ENCODE peak calls at places on chromosomes 6 and 20, in four cellular contexts. Y is HCT116, J is GM23338, M is MM.1S. K is an unnamed sample. For H3K4me1, the result is how much of the 10 kb centered on the place peaks cover.

GRCh38 chr20:31260326-31260932 is 3.0 kb downstream of the DEFB115 start:
- DNase-seq in Y (peak), J (peak), M (peak), K (no peak)

GRCh38 chr6:111534366-111534765 is 51.3 kb upstream of the REV3L start:
- DNase-seq in Y (no peak), J (no peak), M (no peak), K (peak)

GRCh38 chr6:124200661-124201060 is 397.0 kb downstream of the NKAIN2 start:
- DNase-seq in Y (no peak), M (no peak), J (no peak), K (no peak)

GRCh38 chr6:52155791-52156576 is 30.2 kb upstream of the IL17A start:
- DNase-seq in J (peak), Y (no peak), M (peak), K (no peak)

GRCh38 chr20:2515203-2515602 is 6.5 kb upstream of the ZNF343 start:
- DNase-seq in M (no peak), Y (no peak), J (no peak), K (no peak)

GRCh38 chr6:105545947-105546710 is 143.2 kb upstream of the PREP start:
- DNase-seq in Y (no peak), M (no peak), J (no peak), K (no peak)

GRCh38 chr20:62959998-62960436 is 7.5 kb downstream of the SLC17A9 start:
- DNase-seq in Y (no peak), J (no peak), M (no peak), K (no peak)

GRCh38 chr6:91081452-91082067 is 494.7 kb upstream of the MAP3K7 start:
- DNase-seq in M (peak), J (peak), Y (peak), K (no peak)

GRCh38 chr20:14498809-14499208 is 161.4 kb upstream of the FLRT3 start:
- DNase-seq in Y (no peak), J (peak), M (no peak), K (no peak)

GRCh38 chr20:3239026-3239866 is at the start of gene SLC4A11:
- DNase-seq in Y (peak), J (peak), M (peak), K (peak)

GRCh38 chr6:37663016-37663810 is 34.5 kb downstream of the MDGA1 start:
- DNase-seq in M (no peak), J (no peak), Y (no peak), K (no peak)

GRCh38 chr20:53900380-53900999 is 169.9 kb downstream of the BCAS1 start:
- DNase-seq in Y (no peak), J (no peak), M (no peak), K (no peak)

GRCh38 chr6:7541175-7542064 is at the start of gene DSP:
- DNase-seq in Y (peak), M (peak), J (peak), K (peak)

GRCh38 chr6:99521557-99522286 is 6.5 kb upstream of the USP45 start:
- DNase-seq in J (peak), M (no peak), Y (no peak), K (no peak)

GRCh38 chr20:45037050-45037449 is 63.9 kb downstream of the KCNS1 start:
- DNase-seq in M (no peak), J (no peak), Y (no peak), K (no peak)

GRCh38 chr6:36735110-36735971 is 37.7 kb downstream of the RAB44 start:
- DNase-seq in J (peak), Y (no peak), M (no peak), K (peak)

GRCh38 chr20:63461364-63461763 is 11.1 kb downstream of the KCNQ2 start:
- DNase-seq in J (peak), M (no peak), Y (no peak), K (no peak)

GRCh38 chr6:28393912-28394662 is 5.5 kb downstream of the ZSCAN12 start:
- DNase-seq in J (peak), M (no peak), Y (no peak), K (no peak)

GRCh38 chr6:15523679-15524630 is 138.9 kb downstream of the DTNBP1 start:
- DNase-seq in Y (no peak), M (no peak), J (no peak), K (no peak)

GRCh38 chr6:48766349-48766748 is 655.4 kb upstream of the PTCHD4 start:
- DNase-seq in M (no peak), Y (peak), J (no peak), K (no peak)

GRCh38 chr20:32614772-32615171 is 29.6 kb upstream of the NOL4L start:
- DNase-seq in J (no peak), Y (no peak), M (no peak), K (no peak)

GRCh38 chr6:161101517-161101916 is 109.9 kb downstream of the MAP3K4 start:
- DNase-seq in J (peak), M (no peak), Y (no peak), K (no peak)

GRCh38 chr6:147126618-147127022 is 77.6 kb upstream of the STXBP5 start:
- DNase-seq in Y (no peak), M (no peak), J (peak), K (no peak)

GRCh38 chr20:4099905-4100675 is 84.7 kb upstream of the RNF24 start:
- DNase-seq in Y (no peak), J (no peak), M (no peak), K (no peak)

GRCh38 chr6:52595796-52596130 is 18.9 kb upstream of the TRAM2 start:
- DNase-seq in M (no peak), J (peak), Y (no peak), K (no peak)

GRCh38 chr6:38134704-38135088 is 315.2 kb downstream of the ZFAND3 start:
- DNase-seq in M (no peak), J (no peak), Y (no peak), K (no peak)

GRCh38 chr20:45309075-45309474 is 976 bp upstream of the MATN4 start:
- DNase-seq in Y (no peak), J (no peak), M (no peak), K (no peak)

GRCh38 chr6:41653642-41654432 is 15.6 kb downstream of the MDFI start:
- DNase-seq in J (no peak), Y (no peak), M (no peak), K (peak)

GRCh38 chr6:156406688-156407087 is 370.5 kb upstream of the ARID1B start:
- DNase-seq in Y (no peak), J (no peak), M (no peak), K (no peak)

GRCh38 chr20:47576516-47577033 is 74.9 kb downstream of the NCOA3 start:
- DNase-seq in J (peak), M (peak), Y (peak), K (peak)

GRCh38 chr20:20083796-20084195 is 31.5 kb downstream of the CFAP61 start:
- DNase-seq in Y (peak), J (peak), M (peak), K (no peak)

GRCh38 chr6:2498224-2498623 is 252.5 kb downstream of the MYLK4 start:
- DNase-seq in M (no peak), J (no peak), Y (no peak), K (no peak)

GRCh38 chr6:83193747-83194582 is 808 bp downstream of the RWDD2A start:
- DNase-seq in Y (peak), M (peak), J (peak), K (peak)

GRCh38 chr6:110357298-110357695 is 852 bp downstream of the METTL24 start:
- DNase-seq in Y (no peak), J (no peak), M (no peak), K (no peak)
- H3K4me3 ChIP-seq in Y (no peak), J (peak), M (no peak), K (peak)

DNA sequence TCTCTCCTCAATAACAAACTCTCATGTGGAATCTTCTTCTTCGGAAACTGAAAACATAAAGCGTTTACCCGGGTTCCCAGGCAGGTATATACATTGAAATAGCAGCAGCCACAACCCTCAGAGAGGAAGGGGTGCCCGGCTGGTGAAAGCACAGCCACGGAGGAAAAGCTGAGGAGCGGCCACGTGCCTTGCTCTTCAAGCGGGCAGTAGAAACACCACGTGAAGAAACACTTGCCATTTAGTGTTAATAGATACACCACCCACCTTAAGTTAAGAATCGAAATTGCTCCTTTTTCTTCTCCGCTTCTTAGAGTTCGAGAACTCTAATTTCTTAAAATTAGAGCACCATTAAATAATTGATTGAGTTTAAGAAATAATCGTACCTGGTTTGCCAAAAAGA is 305 bp downstream of the THBS2 start:
- DNase-seq in M (no peak), Y (no peak), J (no peak), K (no peak)
- H3K4me1 ChIP-seq in M (under half), Y (under half), J (under half), K (under half)

GRCh38 chr6:10531942-10532341 is 10.8 kb downstream of the GCNT2 start:
- DNase-seq in Y (no peak), M (no peak), J (no peak), K (no peak)
- H3K4me3 ChIP-seq in Y (no peak), M (no peak), J (no peak), K (peak)

DNA sequence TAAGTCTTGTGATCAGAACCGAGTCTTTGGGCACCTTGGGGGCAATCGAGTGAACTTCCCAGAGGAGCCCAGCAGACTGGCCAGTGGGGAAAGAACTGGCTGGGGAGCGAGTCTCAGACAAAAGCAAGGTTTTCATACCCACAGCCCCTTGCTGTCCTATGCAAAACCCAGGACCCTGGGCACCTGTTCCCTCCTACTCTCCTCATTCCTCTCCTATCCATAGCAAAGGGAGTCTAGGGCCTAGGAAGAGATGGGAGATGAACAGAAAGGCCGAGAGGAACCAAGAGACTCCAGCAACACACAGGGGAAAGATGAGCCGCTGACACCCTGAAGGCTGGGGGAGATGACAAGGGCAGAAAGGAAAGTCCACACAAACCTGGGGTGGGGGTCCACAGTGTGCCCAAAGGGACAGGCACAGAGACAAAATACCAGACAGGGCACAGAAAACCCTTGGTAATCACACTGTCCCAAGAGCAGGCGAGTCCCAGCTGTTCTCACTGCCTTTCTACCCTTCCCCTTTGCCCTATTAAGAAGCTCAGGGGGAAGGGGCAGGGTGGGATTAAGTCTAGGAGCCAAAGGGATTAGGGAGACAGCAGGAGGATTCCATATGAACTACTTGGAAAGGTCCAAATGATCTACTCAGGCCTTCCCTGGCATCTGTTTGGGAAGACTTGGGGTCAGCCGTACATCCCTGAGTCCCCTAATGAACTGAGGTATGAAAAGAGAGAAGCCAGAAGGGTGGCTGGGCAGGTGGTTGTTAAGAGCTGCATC is 6.5 kb downstream of the PPP1R18 start:
- DNase-seq in Y (no peak), M (no peak), J (no peak), K (no peak)
- H3K4me1 ChIP-seq in Y (under half), M (under half), J (under half), K (under half)

DNA sequence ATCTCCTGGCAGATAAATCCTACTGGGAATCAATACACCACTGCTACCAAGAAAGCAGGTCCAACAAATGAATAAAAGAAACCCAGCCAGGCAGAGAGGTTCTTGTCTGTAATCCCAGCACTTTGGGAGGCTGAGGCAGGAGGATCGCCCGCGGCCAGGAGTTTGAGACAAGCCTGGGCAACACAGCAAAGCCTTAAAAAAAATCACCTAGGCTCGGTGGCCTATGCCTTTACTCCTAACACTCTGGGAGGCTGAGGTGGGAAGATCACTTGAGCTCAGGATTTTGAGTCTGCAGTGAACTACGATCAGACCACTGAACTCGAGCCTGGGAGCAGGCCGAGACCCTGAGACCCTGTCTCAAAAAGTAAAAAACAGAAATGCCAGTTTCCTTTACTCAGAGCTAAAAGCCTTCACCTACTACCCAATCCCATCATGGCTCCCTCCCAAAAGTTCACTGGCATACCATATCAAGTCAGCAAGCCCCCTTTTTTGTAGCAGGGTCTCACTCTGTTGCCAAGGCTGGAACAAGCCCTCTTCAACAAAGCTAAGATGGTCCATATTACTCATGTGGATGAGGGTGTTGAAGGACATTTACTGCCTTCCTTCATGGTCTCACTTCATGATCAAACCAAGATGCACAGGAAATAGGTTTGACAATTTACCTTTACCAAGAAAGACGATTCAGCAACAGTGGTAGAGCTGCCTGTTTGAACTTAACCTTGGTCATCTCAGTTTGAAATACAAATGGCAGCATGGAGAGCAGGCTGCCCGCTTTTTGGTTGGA is 5.3 kb downstream of the SNX5 start:
- DNase-seq in M (no peak), Y (no peak), J (no peak), K (no peak)
- H3K4me3 ChIP-seq in M (no peak), Y (no peak), J (peak), K (no peak)

GRCh38 chr6:106735136-106735535 is 105.8 kb downstream of the QRSL1 start:
- DNase-seq in M (no peak), Y (no peak), J (peak), K (no peak)
- H3K4me1 ChIP-seq in M (under half), Y (under half), J (under half), K (under half)

GRCh38 chr20:22583773-22584629 is at the start of gene FOXA2:
- DNase-seq in Y (no peak), J (peak), M (no peak), K (peak)
- H3K4me3 ChIP-seq in Y (no peak), J (peak), M (no peak), K (peak)

GRCh38 chr6:19039287-19039686 is 652.1 kb downstream of the RNF144B start:
- DNase-seq in M (no peak), J (no peak), Y (no peak), K (no peak)

GRCh38 chr6:19033683-19034082 is 646.5 kb downstream of the RNF144B start:
- DNase-seq in J (no peak), Y (no peak), M (no peak), K (no peak)

GRCh38 chr6:19037607-19038006 is 650.5 kb downstream of the RNF144B start:
- DNase-seq in J (no peak), M (no peak), Y (no peak), K (no peak)

GRCh38 chr6:19032486-19033295 is 645.5 kb downstream of the RNF144B start:
- DNase-seq in M (no peak), J (no peak), Y (no peak), K (no peak)

GRCh38 chr6:19035454-19035853 is 648.3 kb downstream of the RNF144B start:
- DNase-seq in J (no peak), Y (no peak), M (no peak), K (no peak)
- H3K4me1 ChIP-seq in J (under half), Y (under half), M (under half), K (under half)

DNA sequence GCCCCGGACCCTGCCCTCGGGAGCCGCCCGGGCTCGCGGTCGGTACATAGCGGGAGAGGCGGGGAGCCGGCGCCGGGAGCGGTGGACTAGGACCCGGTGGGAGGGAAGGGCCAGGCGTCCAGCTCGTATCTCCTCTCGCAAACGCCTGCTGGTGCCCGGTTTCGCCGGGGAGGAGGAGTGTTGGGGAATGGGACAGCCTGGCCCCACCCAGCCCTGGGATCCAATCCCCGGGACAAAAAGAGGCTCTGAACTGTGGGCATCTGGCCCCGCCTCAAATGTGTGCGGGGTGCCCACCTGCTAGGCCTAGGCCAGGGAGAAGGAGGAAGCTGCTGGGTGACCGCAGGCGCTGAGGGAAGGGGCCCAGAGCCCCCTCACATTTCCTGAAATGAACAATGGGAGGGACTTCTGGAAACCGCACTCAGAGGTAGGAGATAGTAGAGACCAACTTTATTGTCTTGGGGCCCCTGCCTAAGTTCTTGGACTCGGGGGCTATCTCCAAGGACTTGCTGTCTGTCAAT is at the start of gene KCNK17:
- DNase-seq in M (no peak), J (peak), Y (no peak), K (no peak)
- H3K4me3 ChIP-seq in M (no peak), J (peak), Y (no peak), K (peak)

GRCh38 chr6:79669766-79670165 is 38.6 kb downstream of the SH3BGRL2 start:
- DNase-seq in M (no peak), Y (no peak), J (no peak), K (no peak)
- H3K4me1 ChIP-seq in M (under half), Y (under half), J (under half), K (under half)